ENCODE peak calls at places on chromosomes 5 and 9, in seven cellular contexts. S is HCT116, Z is body of pancreas, I is lower lobe of right lung, O is gastrocnemius medialis, K is psoas muscle, C is suprapubic skin. A is an unnamed sample. For H3K4me1, the result is how much of the 10 kb centered on the place peaks cover.

GRCh38 chr9:74444389-74444788 is 52.7 kb upstream of the RORB start:
- DNase-seq in S (no peak), Z (no peak), I (no peak), O (no peak), K (no peak), C (no peak), A (no peak)

GRCh38 chr5:33470544-33470943 is 29.8 kb downstream of the TARS1 start:
- DNase-seq in S (peak), Z (peak), I (no peak), O (no peak), K (no peak), C (no peak), A (no peak)

GRCh38 chr5:57033103-57033502 is 81.2 kb upstream of the MIER3 start:
- DNase-seq in S (peak), Z (peak), I (no peak), O (no peak), K (no peak), C (no peak), A (no peak)

GRCh38 chr9:88197781-88198345 is 59.6 kb upstream of the SPATA31C2 start:
- DNase-seq in S (no peak), Z (no peak), I (no peak), O (no peak), K (no peak), C (no peak), A (no peak)

GRCh38 chr5:136047858-136048257 is 19.1 kb downstream of the TGFBI start:
- DNase-seq in S (no peak), Z (peak), I (peak), O (peak), K (peak), C (no peak), A (peak)

GRCh38 chr5:78638423-78638822 is 10.1 kb downstream of the LHFPL2 start:
- DNase-seq in S (no peak), Z (peak), I (no peak), O (peak), K (peak), C (no peak), A (no peak)

GRCh38 chr9:130451509-130452388 is 7.0 kb downstream of the ASS1 start:
- DNase-seq in S (no peak), Z (peak), I (peak), O (peak), K (peak), C (no peak), A (no peak)

GRCh38 chr9:81879501-81879916 is 48.7 kb upstream of the SPATA31D4 start:
- DNase-seq in S (no peak), Z (no peak), I (no peak), O (no peak), K (no peak), C (no peak), A (no peak)

GRCh38 chr9:135046156-135047025 is 41.1 kb upstream of the OLFM1 start:
- DNase-seq in S (no peak), Z (no peak), I (peak), O (no peak), K (no peak), C (peak), A (no peak)

GRCh38 chr5:31937226-31937625 is 236.9 kb downstream of the GOLPH3 start:
- DNase-seq in S (no peak), Z (no peak), I (no peak), O (no peak), K (no peak), C (peak), A (no peak)

GRCh38 chr9:9102295-9102694 is 1302.7 kb upstream of the DMAC1 start:
- DNase-seq in S (no peak), Z (no peak), I (no peak), O (no peak), K (no peak), C (no peak), A (no peak)

GRCh38 chr9:91690540-91691249 is 259.3 kb downstream of the ROR2 start:
- DNase-seq in S (no peak), Z (peak), I (no peak), O (no peak), K (no peak), C (no peak), A (no peak)

GRCh38 chr5:163534476-163535172 is 29.2 kb downstream of the MAT2B start:
- DNase-seq in S (no peak), Z (no peak), I (no peak), O (no peak), K (no peak), C (no peak), A (no peak)

GRCh38 chr9:114390952-114391351 is 3.2 kb upstream of the AKNA start:
- DNase-seq in S (no peak), Z (no peak), I (no peak), O (no peak), K (no peak), C (no peak), A (no peak)

GRCh38 chr5:105968961-105969360 is 1701.8 kb downstream of the EFNA5 start:
- DNase-seq in S (no peak), Z (no peak), I (no peak), O (no peak), K (no peak), C (no peak), A (no peak)

GRCh38 chr9:36488322-36488838 is 84.3 kb upstream of the MELK start:
- DNase-seq in S (no peak), Z (no peak), I (no peak), O (no peak), K (no peak), C (no peak), A (peak)

GRCh38 chr5:150485770-150486401 is 22.0 kb upstream of the NDST1 start:
- DNase-seq in S (no peak), Z (peak), I (peak), O (peak), K (peak), C (no peak), A (no peak)

GRCh38 chr5:135245521-135246499 is 153.2 kb downstream of the MACROH2A1 start:
- DNase-seq in S (no peak), Z (no peak), I (no peak), O (no peak), K (no peak), C (no peak), A (no peak)

GRCh38 chr5:56288880-56289601 is 55.9 kb upstream of the ANKRD55 start:
- DNase-seq in S (no peak), Z (peak), I (no peak), O (no peak), K (no peak), C (no peak), A (no peak)

GRCh38 chr9:5843450-5844249 is 10.7 kb upstream of the ERMP1 start:
- DNase-seq in S (no peak), Z (no peak), I (no peak), O (no peak), K (no peak), C (no peak), A (no peak)

GRCh38 chr9:35605336-35606137 is 475 bp downstream of the TESK1 start:
- DNase-seq in S (no peak), Z (peak), I (no peak), O (peak), K (peak), C (no peak), A (peak)

GRCh38 chr9:122816163-122816867 is 12.1 kb downstream of the PDCL start:
- DNase-seq in S (no peak), Z (peak), I (peak), O (peak), K (peak), C (no peak), A (peak)

GRCh38 chr9:126532951-126533910 is 80.5 kb upstream of the LMX1B start:
- DNase-seq in S (no peak), Z (no peak), I (peak), O (no peak), K (no peak), C (no peak), A (peak)

GRCh38 chr5:98517559-98517958 is 255.9 kb upstream of the RGMB start:
- DNase-seq in S (no peak), Z (no peak), I (no peak), O (no peak), K (no peak), C (no peak), A (no peak)

GRCh38 chr9:36870960-36871359 is 163.1 kb downstream of the PAX5 start:
- DNase-seq in S (no peak), Z (peak), I (no peak), O (no peak), K (no peak), C (no peak), A (peak)

GRCh38 chr9:88477300-88477751 is 57.7 kb upstream of the NXNL2 start:
- DNase-seq in S (no peak), Z (no peak), I (no peak), O (no peak), K (no peak), C (no peak), A (no peak)

GRCh38 chr5:170312666-170313065 is 15.1 kb upstream of the LCP2 start:
- DNase-seq in S (no peak), Z (peak), I (no peak), O (no peak), K (no peak), C (no peak), A (no peak)

GRCh38 chr5:175328687-175329086 is 115.3 kb downstream of the DRD1 start:
- DNase-seq in S (no peak), Z (no peak), I (no peak), O (no peak), K (no peak), C (no peak), A (no peak)

GRCh38 chr5:116953251-116953934 is 378.8 kb upstream of the SEMA6A start:
- DNase-seq in S (no peak), Z (no peak), I (no peak), O (no peak), K (no peak), C (no peak), A (no peak)

GRCh38 chr9:75488082-75488713 is 399.9 kb downstream of the OSTF1 start:
- DNase-seq in S (no peak), Z (no peak), I (peak), O (peak), K (no peak), C (no peak), A (no peak)

GRCh38 chr9:84697494-84698114 is 28.1 kb downstream of the NTRK2 start:
- DNase-seq in S (peak), Z (peak), I (peak), O (peak), K (peak), C (no peak), A (peak)

GRCh38 chr5:140565024-140565779 is 574 bp downstream of the SLC35A4 start:
- DNase-seq in S (no peak), Z (no peak), I (no peak), O (no peak), K (no peak), C (no peak), A (no peak)
- H3K4me1 ChIP-seq in S (under half), Z (under half), I (half or more), O (half or more), K (half or more), C (half or more), A (half or more)

GRCh38 chr5:141635646-141636045 is 1.0 kb downstream of the HDAC3 start:
- DNase-seq in S (no peak), Z (no peak), I (no peak), O (no peak), K (no peak), C (no peak), A (no peak)
- H3K4me3 ChIP-seq in S (peak), Z (no peak), I (peak), O (peak), K (peak), C (peak), A (peak)

GRCh38 chr9:98654247-98654646 is 54.5 kb downstream of the GABBR2 start:
- DNase-seq in S (no peak), Z (no peak), I (no peak), O (no peak), K (no peak), C (no peak), A (no peak)

GRCh38 chr9:98647236-98647635 is 61.5 kb downstream of the GABBR2 start:
- DNase-seq in S (no peak), Z (no peak), I (no peak), O (no peak), K (no peak), C (no peak), A (no peak)

GRCh38 chr9:98656536-98656935 is 52.2 kb downstream of the GABBR2 start:
- DNase-seq in S (no peak), Z (no peak), I (no peak), O (no peak), K (no peak), C (no peak), A (no peak)

GRCh38 chr9:98652741-98653140 is 56.0 kb downstream of the GABBR2 start:
- DNase-seq in S (no peak), Z (no peak), I (no peak), O (no peak), K (no peak), C (no peak), A (no peak)

DNA sequence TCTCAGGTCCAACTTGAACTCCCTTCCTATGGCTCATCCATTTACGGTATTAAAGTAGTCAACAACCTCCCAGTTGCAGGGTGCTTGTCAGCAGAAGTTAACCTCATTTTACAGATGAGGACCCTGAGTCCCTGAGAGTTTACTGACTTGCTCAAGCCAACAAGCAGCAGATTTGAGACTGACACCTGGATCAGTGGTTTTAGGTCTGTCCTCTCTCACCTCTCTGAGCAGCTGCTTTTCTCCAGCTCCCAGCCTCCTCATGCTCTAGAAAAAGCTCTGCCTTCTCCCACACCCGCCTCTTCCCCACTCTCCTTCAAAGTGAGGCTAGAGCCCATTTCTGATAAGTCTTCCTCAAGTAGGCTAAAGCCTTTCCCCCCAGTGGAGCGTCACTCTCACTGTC is 56.4 kb downstream of the GABBR2 start:
- DNase-seq in S (no peak), Z (no peak), I (no peak), O (no peak), K (no peak), C (no peak), A (no peak)
- H3K4me1 ChIP-seq in S (under half), Z (under half), I (under half), O (under half), K (under half), C (under half), A (under half)

DNA sequence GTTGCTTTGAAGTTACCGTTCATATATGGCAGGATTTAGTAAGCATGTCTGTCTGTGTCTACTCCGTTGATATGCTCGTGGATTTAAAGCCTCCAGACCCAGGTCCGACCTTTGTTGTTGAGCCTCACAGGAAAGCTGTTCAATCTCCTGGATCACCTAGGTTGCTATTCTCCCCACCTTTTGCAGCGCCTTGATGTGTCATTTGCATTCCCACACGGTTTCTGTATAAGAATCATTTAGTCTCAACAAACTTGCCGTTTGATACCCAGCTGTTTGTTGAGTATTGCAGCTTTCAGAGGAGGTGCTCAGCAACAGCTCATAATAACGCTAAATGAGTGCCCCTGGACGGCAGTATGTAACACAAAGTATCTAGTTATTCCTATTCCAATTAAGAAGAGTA is 1.2 kb upstream of the ADGRV1 start:
- DNase-seq in S (no peak), Z (no peak), I (no peak), O (no peak), K (no peak), C (no peak), A (no peak)
- H3K4me3 ChIP-seq in S (no peak), Z (no peak), I (peak), O (no peak), K (no peak), C (no peak), A (no peak)

DNA sequence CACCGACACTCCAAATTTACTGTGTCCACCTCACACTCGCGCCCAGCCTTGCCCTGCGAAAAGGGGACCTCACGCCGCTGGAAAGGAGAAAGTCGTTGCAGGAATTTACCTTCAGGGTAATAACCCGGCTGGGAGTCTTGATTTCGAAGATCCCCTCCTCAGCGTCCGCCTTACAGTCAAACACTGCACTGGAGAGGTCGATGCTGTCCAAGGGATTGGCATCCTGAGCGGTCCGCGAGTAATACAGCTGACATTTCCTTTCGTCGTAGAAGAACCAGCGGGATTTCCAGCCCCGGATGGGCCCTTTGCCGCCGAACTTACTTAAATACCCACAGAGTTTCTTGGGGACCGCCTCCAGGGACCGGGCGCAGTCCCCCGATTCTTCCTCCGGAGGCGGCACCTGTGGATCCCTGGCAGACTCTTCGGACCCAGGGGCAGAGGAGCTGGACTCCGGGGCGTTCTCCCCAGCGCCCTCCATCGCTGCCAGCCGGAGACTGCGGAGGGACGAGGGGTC is 328 bp downstream of the TBC1D2 start:
- DNase-seq in S (no peak), Z (peak), I (peak), O (no peak), K (no peak), C (no peak), A (no peak)
- H3K4me1 ChIP-seq in S (under half), Z (under half), I (half or more), O (under half), K (under half), C (half or more), A (under half)

GRCh38 chr5:172764861-172765765 is 5.9 kb downstream of the DUSP1 start:
- DNase-seq in S (peak), Z (peak), I (peak), O (peak), K (peak), C (peak), A (peak)
- H3K4me3 ChIP-seq in S (peak), Z (no peak), I (peak), O (peak), K (peak), C (peak), A (peak)

GRCh38 chr5:60803712-60804111 is 40.4 kb downstream of the ELOVL7 start:
- DNase-seq in S (no peak), Z (no peak), I (no peak), O (no peak), K (no peak), C (no peak), A (no peak)

GRCh38 chr5:60805470-60805869 is 38.6 kb downstream of the ELOVL7 start:
- DNase-seq in S (no peak), Z (no peak), I (no peak), O (no peak), K (no peak), C (no peak), A (no peak)

GRCh38 chr5:60806591-60807243 is 37.4 kb downstream of the ELOVL7 start:
- DNase-seq in S (no peak), Z (no peak), I (no peak), O (no peak), K (no peak), C (no peak), A (no peak)

GRCh38 chr5:60801406-60802090 is 42.5 kb downstream of the ELOVL7 start:
- DNase-seq in S (no peak), Z (no peak), I (no peak), O (no peak), K (no peak), C (no peak), A (no peak)

DNA sequence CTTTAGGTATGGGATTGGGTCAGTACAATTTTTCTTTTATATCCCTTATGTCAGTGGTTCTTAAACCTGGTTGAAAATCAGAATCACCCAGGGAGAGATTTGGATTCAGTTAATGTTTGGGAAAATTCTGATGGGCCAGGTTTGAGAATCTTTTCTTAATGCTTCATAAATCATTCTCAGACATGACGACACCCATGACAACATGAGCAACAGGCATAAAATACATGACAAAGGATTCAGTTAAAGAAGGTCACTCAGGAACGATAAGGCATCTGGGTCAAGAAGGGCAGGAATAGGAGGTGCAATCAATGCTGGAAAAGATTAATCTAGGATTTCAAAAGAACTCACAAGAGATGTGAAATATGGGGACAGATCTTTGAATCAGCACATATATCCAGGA is 41.9 kb downstream of the ELOVL7 start:
- DNase-seq in S (no peak), Z (no peak), I (no peak), O (no peak), K (no peak), C (no peak), A (no peak)
- H3K4me1 ChIP-seq in S (under half), Z (under half), I (under half), O (under half), K (under half), C (under half), A (under half)

DNA sequence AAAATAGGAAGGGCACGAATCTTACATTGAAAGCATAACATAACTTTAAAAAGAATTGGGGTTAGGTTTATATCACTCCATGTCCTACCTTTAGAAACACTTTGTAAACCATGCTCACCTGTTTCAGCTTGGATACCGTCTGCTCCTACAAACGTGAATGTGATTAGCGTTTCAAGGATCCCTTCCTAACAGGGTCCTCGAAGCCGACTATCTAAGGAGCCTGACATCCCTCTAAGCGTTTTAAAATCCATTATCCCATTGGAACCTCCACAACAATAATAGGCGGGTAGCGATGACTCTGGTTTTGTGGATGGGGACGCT is 1.0 kb downstream of the SVEP1 start:
- DNase-seq in S (no peak), Z (no peak), I (no peak), O (no peak), K (no peak), C (no peak), A (no peak)
- H3K4me3 ChIP-seq in S (no peak), Z (no peak), I (peak), O (peak), K (peak), C (peak), A (peak)

GRCh38 chr9:108207611-108208051 is 648.2 kb downstream of the ACTL7B start:
- DNase-seq in S (no peak), Z (no peak), I (no peak), O (no peak), K (no peak), C (no peak), A (no peak)
- H3K4me1 ChIP-seq in S (under half), Z (under half), I (under half), O (under half), K (under half), C (under half), A (under half)